ENCODE peak calls at places on chromosomes 5 and 9, in seven cellular contexts. V, C, D, W, K, F and E are unnamed samples.
A peak's percentile ranks its signal among the peaks of the same experiment; 100 is the strongest.

GRCh38 chr9:37551468-37551867 is 24.7 kb downstream of the FBXO10 start:
- DNase-seq in V (no peak), C (no peak), D (no peak), W (no peak), K (no peak), F (no peak), E (no peak)

GRCh38 chr9:129252937-129253819 is 75.1 kb upstream of the IER5L start:
- DNase-seq in V (no peak), C (no peak), D (no peak), W (no peak), K (no peak), F (no peak), E (no peak)

GRCh38 chr5:60852940-60853339 is 8.9 kb upstream of the ELOVL7 start:
- DNase-seq in V (no peak), C (no peak), D (no peak), W (no peak), K (no peak), F (no peak), E (no peak)

GRCh38 chr9:21381752-21382339 is 3.4 kb downstream of the IFNA2 start:
- DNase-seq in V (peak; percentile 37), C (no peak), D (no peak), W (no peak), K (no peak), F (no peak), E (peak; percentile 70)

GRCh38 chr9:109487247-109487646 is 10.9 kb downstream of the PTPN3 start:
- DNase-seq in V (no peak), C (no peak), D (no peak), W (no peak), K (no peak), F (no peak), E (no peak)

GRCh38 chr9:132078369-132079356 is 1.0 kb downstream of the MED27 start:
- DNase-seq in V (peak; percentile 36), C (no peak), D (peak; percentile 56), W (peak; percentile 28), K (no peak), F (peak; percentile 40), E (peak; percentile 26)

GRCh38 chr9:68751556-68751955 is 46.5 kb downstream of the PIP5K1B start:
- DNase-seq in V (no peak), C (no peak), D (peak; percentile 36), W (no peak), K (no peak), F (no peak), E (no peak)

GRCh38 chr5:80248378-80248777 is 7.5 kb downstream of the SERINC5 start:
- DNase-seq in V (no peak), C (no peak), D (no peak), W (no peak), K (no peak), F (no peak), E (peak; percentile 17)

GRCh38 chr5:145341842-145342241 is 493.3 kb downstream of the PRELID2 start:
- DNase-seq in V (no peak), C (no peak), D (no peak), W (no peak), K (no peak), F (no peak), E (no peak)

GRCh38 chr5:116415182-116415581 is 159.4 kb downstream of the SEMA6A start:
- DNase-seq in V (no peak), C (no peak), D (no peak), W (no peak), K (no peak), F (no peak), E (no peak)

GRCh38 chr9:98565152-98566135 is 143.3 kb downstream of the GABBR2 start:
- DNase-seq in V (no peak), C (no peak), D (no peak), W (no peak), K (no peak), F (no peak), E (no peak)

GRCh38 chr5:120436996-120437395 is 27.1 kb upstream of the PRR16 start:
- DNase-seq in V (no peak), C (no peak), D (peak; percentile 20), W (no peak), K (no peak), F (no peak), E (no peak)

GRCh38 chr5:150672884-150673275 is 11.8 kb downstream of the MYOZ3 start:
- DNase-seq in V (no peak), C (no peak), D (no peak), W (no peak), K (no peak), F (no peak), E (no peak)

GRCh38 chr5:96817496-96817895 is 9.8 kb upstream of the ERAP1 start:
- DNase-seq in V (no peak), C (no peak), D (peak; percentile 56), W (no peak), K (no peak), F (no peak), E (peak; percentile 33)

GRCh38 chr5:30849801-30850370 is 343.6 kb upstream of the CDH6 start:
- DNase-seq in V (no peak), C (no peak), D (no peak), W (peak; percentile 12), K (no peak), F (no peak), E (no peak)

GRCh38 chr9:121788686-121789366 is 137.4 kb downstream of the DAB2IP start:
- DNase-seq in V (no peak), C (no peak), D (no peak), W (no peak), K (no peak), F (no peak), E (no peak)

GRCh38 chr9:137158625-137159024 is 11.2 kb downstream of the LRRC26 start:
- DNase-seq in V (no peak), C (no peak), D (no peak), W (no peak), K (no peak), F (no peak), E (peak; percentile 91)

GRCh38 chr5:97267767-97268166 is 84.7 kb upstream of the RIOK2 start:
- DNase-seq in V (no peak), C (no peak), D (no peak), W (no peak), K (no peak), F (no peak), E (no peak)

GRCh38 chr5:117454716-117455212 is 880.1 kb upstream of the SEMA6A start:
- DNase-seq in V (peak; percentile 57), C (no peak), D (peak; percentile 3), W (peak; percentile 64), K (no peak), F (peak; percentile 33), E (peak; percentile 80)

GRCh38 chr9:93908591-93909241 is 46.4 kb downstream of the BARX1 start:
- DNase-seq in V (peak; percentile 3), C (no peak), D (no peak), W (no peak), K (no peak), F (no peak), E (peak; percentile 84)

GRCh38 chr5:72154076-72154756 is 46.9 kb downstream of the MAP1B start:
- DNase-seq in V (no peak), C (no peak), D (no peak), W (no peak), K (no peak), F (no peak), E (no peak)